ENCODE peak calls at places on chromosomes 3 and 15, in eight cellular contexts. One of them, this sample, is unnamed. For H3K27me3, the result is how much of the 10 kb centered on the place peaks cover.

GRCh38 chr3:110381992-110382391 is 689.6 kb upstream of the NECTIN3 start:
- DNase-seq in heart left ventricle: no peak
- DNase-seq in CD8-positive, alpha-beta T cell: no peak
- DNase-seq in neuronal stem cell: no peak
- DNase-seq in GM06990: no peak
- DNase-seq in psoas muscle: no peak
- DNase-seq in ovary: no peak
- DNase-seq in HCT116: no peak
- DNase-seq in this sample: no peak

GRCh38 chr3:172343979-172344378 is 104.3 kb downstream of the GHSR start:
- DNase-seq in heart left ventricle: no peak
- DNase-seq in CD8-positive, alpha-beta T cell: no peak
- DNase-seq in neuronal stem cell: no peak
- DNase-seq in GM06990: no peak
- DNase-seq in psoas muscle: no peak
- DNase-seq in ovary: no peak
- DNase-seq in HCT116: no peak
- DNase-seq in this sample: no peak

GRCh38 chr3:169148448-169149348 is 514.8 kb downstream of the MECOM start:
- DNase-seq in heart left ventricle: peak
- DNase-seq in CD8-positive, alpha-beta T cell: no peak
- DNase-seq in neuronal stem cell: no peak
- DNase-seq in GM06990: peak
- DNase-seq in psoas muscle: no peak
- DNase-seq in ovary: no peak
- DNase-seq in HCT116: no peak
- DNase-seq in this sample: no peak

GRCh38 chr3:32706348-32707025 is 21.5 kb downstream of the CNOT10 start:
- DNase-seq in heart left ventricle: no peak
- DNase-seq in CD8-positive, alpha-beta T cell: no peak
- DNase-seq in neuronal stem cell: no peak
- DNase-seq in GM06990: no peak
- DNase-seq in psoas muscle: no peak
- DNase-seq in ovary: no peak
- DNase-seq in HCT116: no peak
- DNase-seq in this sample: no peak

GRCh38 chr3:140822381-140823047 is 119.1 kb upstream of the SLC25A36 start:
- DNase-seq in heart left ventricle: no peak
- DNase-seq in CD8-positive, alpha-beta T cell: no peak
- DNase-seq in neuronal stem cell: no peak
- DNase-seq in GM06990: no peak
- DNase-seq in psoas muscle: no peak
- DNase-seq in ovary: no peak
- DNase-seq in HCT116: no peak
- DNase-seq in this sample: no peak

GRCh38 chr3:30680789-30681188 is 74.4 kb downstream of the TGFBR2 start:
- DNase-seq in heart left ventricle: peak
- DNase-seq in CD8-positive, alpha-beta T cell: peak
- DNase-seq in neuronal stem cell: peak
- DNase-seq in GM06990: no peak
- DNase-seq in psoas muscle: no peak
- DNase-seq in ovary: no peak
- DNase-seq in HCT116: no peak
- DNase-seq in this sample: no peak

GRCh38 chr3:21894459-21895083 is 143.6 kb upstream of the ZNF385D start:
- DNase-seq in heart left ventricle: peak
- DNase-seq in CD8-positive, alpha-beta T cell: no peak
- DNase-seq in neuronal stem cell: no peak
- DNase-seq in GM06990: no peak
- DNase-seq in psoas muscle: no peak
- DNase-seq in ovary: no peak
- DNase-seq in HCT116: no peak
- DNase-seq in this sample: no peak

GRCh38 chr15:101320501-101321052 is 25.5 kb upstream of the SNRPA1 start:
- DNase-seq in heart left ventricle: no peak
- DNase-seq in CD8-positive, alpha-beta T cell: peak
- DNase-seq in neuronal stem cell: peak
- DNase-seq in GM06990: no peak
- DNase-seq in psoas muscle: peak
- DNase-seq in ovary: no peak
- DNase-seq in HCT116: no peak
- DNase-seq in this sample: no peak

GRCh38 chr15:79230766-79231165 is 51.8 kb upstream of the ANKRD34C start:
- DNase-seq in heart left ventricle: no peak
- DNase-seq in CD8-positive, alpha-beta T cell: no peak
- DNase-seq in neuronal stem cell: no peak
- DNase-seq in GM06990: no peak
- DNase-seq in psoas muscle: no peak
- DNase-seq in ovary: no peak
- DNase-seq in HCT116: no peak
- DNase-seq in this sample: no peak

GRCh38 chr3:98500019-98500418 is 2.5 kb downstream of the OR5K2 start:
- DNase-seq in heart left ventricle: no peak
- DNase-seq in CD8-positive, alpha-beta T cell: no peak
- DNase-seq in neuronal stem cell: no peak
- DNase-seq in GM06990: no peak
- DNase-seq in psoas muscle: no peak
- DNase-seq in ovary: no peak
- DNase-seq in HCT116: no peak
- DNase-seq in this sample: no peak

GRCh38 chr3:98501863-98502262 is 4.4 kb downstream of the OR5K2 start:
- DNase-seq in heart left ventricle: no peak
- DNase-seq in CD8-positive, alpha-beta T cell: no peak
- DNase-seq in neuronal stem cell: no peak
- DNase-seq in GM06990: no peak
- DNase-seq in psoas muscle: no peak
- DNase-seq in ovary: no peak
- DNase-seq in HCT116: no peak
- DNase-seq in this sample: no peak

GRCh38 chr3:98497381-98497780 is at the start of gene OR5K2:
- DNase-seq in heart left ventricle: no peak
- DNase-seq in CD8-positive, alpha-beta T cell: no peak
- DNase-seq in neuronal stem cell: no peak
- DNase-seq in GM06990: no peak
- DNase-seq in psoas muscle: no peak
- DNase-seq in ovary: no peak
- DNase-seq in HCT116: no peak
- DNase-seq in this sample: no peak

GRCh38 chr3:98504534-98504933 is 7.1 kb downstream of the OR5K2 start:
- DNase-seq in heart left ventricle: no peak
- DNase-seq in CD8-positive, alpha-beta T cell: no peak
- DNase-seq in neuronal stem cell: no peak
- DNase-seq in GM06990: no peak
- DNase-seq in psoas muscle: no peak
- DNase-seq in ovary: no peak
- DNase-seq in HCT116: no peak
- DNase-seq in this sample: no peak

GRCh38 chr3:98501270-98501669 is 3.8 kb downstream of the OR5K2 start:
- DNase-seq in heart left ventricle: no peak
- DNase-seq in CD8-positive, alpha-beta T cell: no peak
- DNase-seq in neuronal stem cell: no peak
- DNase-seq in GM06990: no peak
- DNase-seq in psoas muscle: no peak
- DNase-seq in ovary: no peak
- DNase-seq in HCT116: no peak
- DNase-seq in this sample: no peak
- H3K27me3 ChIP-seq in heart left ventricle: under half
- H3K27me3 ChIP-seq in CD8-positive, alpha-beta T cell: under half
- H3K27me3 ChIP-seq in neuronal stem cell: under half
- H3K27me3 ChIP-seq in GM06990: under half
- H3K27me3 ChIP-seq in psoas muscle: under half
- H3K27me3 ChIP-seq in ovary: under half
- H3K27me3 ChIP-seq in HCT116: under half
- H3K27me3 ChIP-seq in this sample: under half

GRCh38 chr3:66931286-66931685 is 66.8 kb upstream of the KBTBD8 start:
- DNase-seq in heart left ventricle: no peak
- DNase-seq in CD8-positive, alpha-beta T cell: no peak
- DNase-seq in neuronal stem cell: no peak
- DNase-seq in GM06990: no peak
- DNase-seq in psoas muscle: no peak
- DNase-seq in ovary: no peak
- DNase-seq in HCT116: no peak
- DNase-seq in this sample: no peak

GRCh38 chr3:66928252-66928651 is 69.9 kb upstream of the KBTBD8 start:
- DNase-seq in heart left ventricle: no peak
- DNase-seq in CD8-positive, alpha-beta T cell: no peak
- DNase-seq in neuronal stem cell: no peak
- DNase-seq in GM06990: no peak
- DNase-seq in psoas muscle: no peak
- DNase-seq in ovary: no peak
- DNase-seq in HCT116: no peak
- DNase-seq in this sample: no peak

GRCh38 chr3:66934041-66934440 is 64.1 kb upstream of the KBTBD8 start:
- DNase-seq in heart left ventricle: no peak
- DNase-seq in CD8-positive, alpha-beta T cell: no peak
- DNase-seq in neuronal stem cell: no peak
- DNase-seq in GM06990: no peak
- DNase-seq in psoas muscle: no peak
- DNase-seq in ovary: no peak
- DNase-seq in HCT116: no peak
- DNase-seq in this sample: no peak

GRCh38 chr3:66933233-66933632 is 64.9 kb upstream of the KBTBD8 start:
- DNase-seq in heart left ventricle: no peak
- DNase-seq in CD8-positive, alpha-beta T cell: no peak
- DNase-seq in neuronal stem cell: no peak
- DNase-seq in GM06990: no peak
- DNase-seq in psoas muscle: no peak
- DNase-seq in ovary: no peak
- DNase-seq in HCT116: no peak
- DNase-seq in this sample: no peak

DNA sequence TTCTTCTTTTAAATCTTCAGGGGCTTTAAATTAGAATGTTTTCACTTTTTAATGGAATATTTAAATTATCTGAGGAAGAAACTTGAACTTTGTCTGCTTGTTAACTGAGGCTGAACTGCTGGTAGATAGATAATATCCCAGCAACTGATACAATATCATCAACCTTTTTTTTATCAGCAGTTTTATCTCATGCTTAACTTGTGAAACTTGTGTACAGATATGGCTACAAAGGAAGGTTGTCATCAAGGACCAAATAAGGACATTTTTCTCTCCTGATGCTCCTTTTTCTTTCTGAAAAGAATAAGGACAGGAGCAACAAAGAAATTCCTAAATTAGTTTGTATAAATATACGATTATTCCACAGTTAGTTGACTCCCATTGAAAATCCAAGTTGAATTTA is 66.4 kb upstream of the KBTBD8 start:
- DNase-seq in heart left ventricle: no peak
- DNase-seq in CD8-positive, alpha-beta T cell: no peak
- DNase-seq in neuronal stem cell: no peak
- DNase-seq in GM06990: no peak
- DNase-seq in psoas muscle: no peak
- DNase-seq in ovary: no peak
- DNase-seq in HCT116: no peak
- DNase-seq in this sample: no peak
- H3K27me3 ChIP-seq in heart left ventricle: under half
- H3K27me3 ChIP-seq in CD8-positive, alpha-beta T cell: under half
- H3K27me3 ChIP-seq in neuronal stem cell: under half
- H3K27me3 ChIP-seq in GM06990: under half
- H3K27me3 ChIP-seq in psoas muscle: under half
- H3K27me3 ChIP-seq in ovary: under half
- H3K27me3 ChIP-seq in HCT116: under half
- H3K27me3 ChIP-seq in this sample: under half

GRCh38 chr15:93131485-93132075 is 42.6 kb upstream of the RGMA start:
- DNase-seq in heart left ventricle: no peak
- DNase-seq in CD8-positive, alpha-beta T cell: no peak
- DNase-seq in neuronal stem cell: no peak
- DNase-seq in GM06990: no peak
- DNase-seq in psoas muscle: no peak
- DNase-seq in ovary: no peak
- DNase-seq in HCT116: no peak
- DNase-seq in this sample: no peak

GRCh38 chr15:93139436-93139835 is 50.4 kb upstream of the RGMA start:
- DNase-seq in heart left ventricle: no peak
- DNase-seq in CD8-positive, alpha-beta T cell: no peak
- DNase-seq in neuronal stem cell: no peak
- DNase-seq in GM06990: no peak
- DNase-seq in psoas muscle: no peak
- DNase-seq in ovary: no peak
- DNase-seq in HCT116: no peak
- DNase-seq in this sample: no peak

GRCh38 chr15:93138681-93139080 is 49.7 kb upstream of the RGMA start:
- DNase-seq in heart left ventricle: no peak
- DNase-seq in CD8-positive, alpha-beta T cell: no peak
- DNase-seq in neuronal stem cell: no peak
- DNase-seq in GM06990: no peak
- DNase-seq in psoas muscle: no peak
- DNase-seq in ovary: no peak
- DNase-seq in HCT116: no peak
- DNase-seq in this sample: no peak

GRCh38 chr15:93135997-93136397 is 47.0 kb upstream of the RGMA start:
- DNase-seq in heart left ventricle: no peak
- DNase-seq in CD8-positive, alpha-beta T cell: no peak
- DNase-seq in neuronal stem cell: no peak
- DNase-seq in GM06990: no peak
- DNase-seq in psoas muscle: no peak
- DNase-seq in ovary: no peak
- DNase-seq in HCT116: no peak
- DNase-seq in this sample: no peak

DNA sequence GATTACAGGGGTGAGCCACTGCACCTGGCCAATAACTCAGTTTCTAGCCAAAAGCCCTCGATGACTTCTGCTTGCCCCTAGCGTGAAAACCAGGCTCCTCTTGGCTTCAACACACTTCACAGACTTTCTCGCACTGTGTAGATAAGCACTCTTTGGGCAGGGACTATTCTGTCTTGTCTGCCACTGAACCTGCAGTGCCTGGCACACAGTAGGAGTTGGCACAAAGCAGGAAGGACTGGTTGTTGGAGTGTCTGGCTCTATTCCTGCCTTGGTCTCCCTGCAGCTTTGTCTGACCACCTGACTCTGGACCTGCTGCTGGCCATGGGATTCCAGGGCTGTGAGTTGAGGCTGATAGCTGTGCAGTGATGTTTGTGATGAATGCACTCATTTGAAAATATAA is 46.4 kb upstream of the RGMA start:
- DNase-seq in heart left ventricle: no peak
- DNase-seq in CD8-positive, alpha-beta T cell: no peak
- DNase-seq in neuronal stem cell: no peak
- DNase-seq in GM06990: no peak
- DNase-seq in psoas muscle: no peak
- DNase-seq in ovary: no peak
- DNase-seq in HCT116: no peak
- DNase-seq in this sample: no peak
- H3K27me3 ChIP-seq in heart left ventricle: under half
- H3K27me3 ChIP-seq in CD8-positive, alpha-beta T cell: under half
- H3K27me3 ChIP-seq in neuronal stem cell: under half
- H3K27me3 ChIP-seq in GM06990: under half
- H3K27me3 ChIP-seq in psoas muscle: under half
- H3K27me3 ChIP-seq in ovary: under half
- H3K27me3 ChIP-seq in HCT116: under half
- H3K27me3 ChIP-seq in this sample: under half

DNA sequence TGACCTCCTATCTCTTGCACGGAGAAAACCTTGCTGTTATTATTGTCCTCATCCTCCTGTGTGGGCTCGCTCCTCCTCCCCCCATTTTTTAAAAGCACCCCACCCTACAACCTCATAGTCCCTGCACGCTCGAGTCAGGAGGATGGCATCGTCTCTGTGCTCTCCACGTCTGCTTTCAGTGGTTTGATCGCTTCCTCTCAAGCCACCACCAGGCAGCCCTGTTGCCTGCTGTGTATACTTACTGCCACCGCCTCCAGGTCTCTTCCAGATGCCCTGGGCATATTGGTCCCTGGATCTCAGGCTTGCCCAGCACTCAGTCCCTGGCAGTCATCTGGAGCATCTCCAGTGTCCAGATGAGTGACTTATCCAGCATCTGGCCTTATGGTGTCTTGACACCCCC is 42.1 kb upstream of the GCNT3 start:
- DNase-seq in heart left ventricle: no peak
- DNase-seq in CD8-positive, alpha-beta T cell: no peak
- DNase-seq in neuronal stem cell: no peak
- DNase-seq in GM06990: no peak
- DNase-seq in psoas muscle: no peak
- DNase-seq in ovary: no peak
- DNase-seq in HCT116: no peak
- DNase-seq in this sample: no peak
- H3K27me3 ChIP-seq in heart left ventricle: under half
- H3K27me3 ChIP-seq in CD8-positive, alpha-beta T cell: under half
- H3K27me3 ChIP-seq in neuronal stem cell: under half
- H3K27me3 ChIP-seq in GM06990: under half
- H3K27me3 ChIP-seq in psoas muscle: under half
- H3K27me3 ChIP-seq in ovary: under half
- H3K27me3 ChIP-seq in HCT116: under half
- H3K27me3 ChIP-seq in this sample: under half

This sample was measured in BJ.